ENCODE peak calls at places on chromosomes 1 and 21, in eight cellular contexts. I is GM19239, N is AG04450, Q is MM.1S, R is RPMI8226, K is T-helper 1 cell, S is pulmonary artery endothelial cell, C is BE2C. P is an unnamed sample.

GRCh38 chr1:15919316-15919715 is 56.6 kb downstream of the ZBTB17 start:
- DNase-seq in I (no peak), N (peak), Q (no peak), R (no peak), K (no peak), S (no peak), C (no peak), P (no peak)

GRCh38 chr1:70071597-70071996 is 133.8 kb downstream of the LRRC40 start:
- DNase-seq in I (no peak), N (peak), Q (no peak), R (no peak), K (no peak), S (no peak), C (no peak), P (no peak)

GRCh38 chr1:227318852-227319607 is 738 bp upstream of the CDC42BPA start:
- DNase-seq in I (no peak), N (no peak), Q (no peak), R (no peak), K (no peak), S (no peak), C (peak), P (no peak)

GRCh38 chr1:59494145-59494824 is 197.4 kb downstream of the FGGY start:
- DNase-seq in I (no peak), N (no peak), Q (no peak), R (no peak), K (no peak), S (no peak), C (no peak), P (no peak)

GRCh38 chr1:100988121-100988520 is 37.5 kb downstream of the DPH5 start:
- DNase-seq in I (no peak), N (peak), Q (no peak), R (no peak), K (no peak), S (no peak), C (no peak), P (no peak)

GRCh38 chr1:178768423-178768822 is 43.4 kb downstream of the RALGPS2 start:
- DNase-seq in I (no peak), N (no peak), Q (peak), R (peak), K (no peak), S (no peak), C (peak), P (no peak)

GRCh38 chr1:208042868-208043267 is 131.9 kb upstream of the CD34 start:
- DNase-seq in I (no peak), N (no peak), Q (no peak), R (no peak), K (no peak), S (no peak), C (no peak), P (no peak)

GRCh38 chr1:232728507-232729263 is 76.5 kb upstream of the MAP10 start:
- DNase-seq in I (no peak), N (peak), Q (no peak), R (no peak), K (no peak), S (no peak), C (no peak), P (no peak)

GRCh38 chr1:231603598-231604275 is 22.9 kb upstream of the DISC1 start:
- DNase-seq in I (peak), N (no peak), Q (peak), R (peak), K (peak), S (peak), C (peak), P (no peak)

GRCh38 chr1:41870076-41870562 is 48.6 kb downstream of the HIVEP3 start:
- DNase-seq in I (no peak), N (no peak), Q (no peak), R (no peak), K (no peak), S (peak), C (no peak), P (no peak)

GRCh38 chr21:38806153-38806941 is 618 bp downstream of the ETS2 start:
- DNase-seq in I (peak), N (no peak), Q (no peak), R (peak), K (no peak), S (no peak), C (peak), P (no peak)

GRCh38 chr1:108011295-108011694 is 46.3 kb upstream of the VAV3 start:
- DNase-seq in I (no peak), N (no peak), Q (no peak), R (no peak), K (no peak), S (no peak), C (no peak), P (no peak)

GRCh38 chr1:206579747-206580437 is 32.4 kb downstream of the EIF2D start:
- DNase-seq in I (peak), N (no peak), Q (no peak), R (no peak), K (peak), S (no peak), C (no peak), P (no peak)

GRCh38 chr21:37341254-37341960 is 25.2 kb upstream of the DYRK1A start:
- DNase-seq in I (no peak), N (no peak), Q (no peak), R (no peak), K (no peak), S (no peak), C (peak), P (no peak)

GRCh38 chr1:67831850-67832513 is 1.3 kb downstream of the GNG12 start:
- DNase-seq in I (no peak), N (no peak), Q (no peak), R (no peak), K (no peak), S (no peak), C (peak), P (peak)

GRCh38 chr1:23483327-23484252 is at the start of gene ASAP3:
- DNase-seq in I (no peak), N (no peak), Q (no peak), R (no peak), K (no peak), S (no peak), C (no peak), P (no peak)

GRCh38 chr1:27058976-27059688 is 46.5 kb upstream of the TENT5B start:
- DNase-seq in I (no peak), N (no peak), Q (no peak), R (no peak), K (no peak), S (no peak), C (no peak), P (no peak)

GRCh38 chr1:162562452-162562828 is 918 bp downstream of the UAP1 start:
- DNase-seq in I (no peak), N (no peak), Q (peak), R (peak), K (no peak), S (no peak), C (no peak), P (no peak)

GRCh38 chr1:151851886-151852285 is 1.6 kb downstream of the THEM5 start:
- DNase-seq in I (no peak), N (no peak), Q (no peak), R (no peak), K (no peak), S (no peak), C (no peak), P (no peak)

P was measured in glomerular endothelial cell.